ENCODE peak calls at places on chromosomes 5 and 9, in five cellular contexts. One of them, this sample, is unnamed.

GRCh38 chr5:91016954-91017690 is 366.0 kb downstream of the ARRDC3 start:
- DNase-seq in CD4-positive, alpha-beta T cell: no peak
- DNase-seq in neural crest cell: no peak
- DNase-seq in MCF 10A: peak
- DNase-seq in T-helper 2 cell: no peak
- DNase-seq in this sample: no peak

GRCh38 chr5:125798311-125798710 is 624.9 kb upstream of the GRAMD2B start:
- DNase-seq in MCF 10A: peak
- DNase-seq in neural crest cell: peak
- DNase-seq in CD4-positive, alpha-beta T cell: no peak
- DNase-seq in T-helper 2 cell: no peak
- DNase-seq in this sample: no peak

GRCh38 chr5:142644640-142645361 is 41.1 kb downstream of the FGF1 start:
- DNase-seq in neural crest cell: no peak
- DNase-seq in MCF 10A: peak
- DNase-seq in CD4-positive, alpha-beta T cell: no peak
- DNase-seq in T-helper 2 cell: no peak
- DNase-seq in this sample: no peak

GRCh38 chr5:177431317-177432142 is 5.1 kb downstream of the GRK6 start:
- DNase-seq in CD4-positive, alpha-beta T cell: no peak
- DNase-seq in MCF 10A: no peak
- DNase-seq in neural crest cell: no peak
- DNase-seq in T-helper 2 cell: peak
- DNase-seq in this sample: peak

GRCh38 chr5:173012882-173013281 is 29.3 kb downstream of the ATP6V0E1 start:
- DNase-seq in CD4-positive, alpha-beta T cell: no peak
- DNase-seq in MCF 10A: peak
- DNase-seq in T-helper 2 cell: no peak
- DNase-seq in neural crest cell: no peak
- DNase-seq in this sample: no peak

GRCh38 chr5:115526604-115527003 is 18.0 kb downstream of the FEM1C start:
- DNase-seq in T-helper 2 cell: no peak
- DNase-seq in MCF 10A: no peak
- DNase-seq in CD4-positive, alpha-beta T cell: no peak
- DNase-seq in neural crest cell: no peak
- DNase-seq in this sample: no peak

GRCh38 chr5:92969191-92969780 is 611.7 kb downstream of the NR2F1-AS1 start:
- DNase-seq in MCF 10A: no peak
- DNase-seq in neural crest cell: no peak
- DNase-seq in T-helper 2 cell: no peak
- DNase-seq in CD4-positive, alpha-beta T cell: no peak
- DNase-seq in this sample: no peak

GRCh38 chr9:112162644-112163413 is 12.3 kb downstream of the SUSD1 start:
- DNase-seq in neural crest cell: no peak
- DNase-seq in MCF 10A: no peak
- DNase-seq in CD4-positive, alpha-beta T cell: no peak
- DNase-seq in T-helper 2 cell: no peak
- DNase-seq in this sample: no peak

GRCh38 chr5:1294839-1295649 is at the start of gene TERT:
- DNase-seq in neural crest cell: peak
- DNase-seq in T-helper 2 cell: peak
- DNase-seq in CD4-positive, alpha-beta T cell: peak
- DNase-seq in MCF 10A: no peak
- DNase-seq in this sample: peak

GRCh38 chr5:17113174-17113941 is 104.1 kb upstream of the BASP1 start:
- DNase-seq in CD4-positive, alpha-beta T cell: no peak
- DNase-seq in MCF 10A: no peak
- DNase-seq in neural crest cell: no peak
- DNase-seq in T-helper 2 cell: no peak
- DNase-seq in this sample: no peak

GRCh38 chr9:109086221-109086620 is 33.5 kb downstream of the TMEM245 start:
- DNase-seq in CD4-positive, alpha-beta T cell: no peak
- DNase-seq in MCF 10A: no peak
- DNase-seq in neural crest cell: no peak
- DNase-seq in T-helper 2 cell: no peak
- DNase-seq in this sample: no peak

GRCh38 chr5:175752826-175753535 is 95.1 kb downstream of the HRH2 start:
- DNase-seq in neural crest cell: no peak
- DNase-seq in CD4-positive, alpha-beta T cell: no peak
- DNase-seq in MCF 10A: peak
- DNase-seq in T-helper 2 cell: no peak
- DNase-seq in this sample: no peak

This sample was measured in T follicular helper cell.